ENCODE peak calls at places on chromosomes 6 and 20, in ten cellular contexts. E is psoas muscle, D is epithelial cell of esophagus, G is cardiac fibroblast, S is ascending aorta, T is fibroblast of mammary gland, C is GM06990, H is uterus, I is AG10803, Y is IMR-90. Z is an unnamed sample.

GRCh38 chr6:89258912-89259311 is 41.8 kb upstream of the GABRR1 start:
- DNase-seq in D (no peak), T (no peak), E (no peak), G (no peak), I (no peak), C (no peak), Y (no peak), H (no peak), S (no peak), Z (no peak)

GRCh38 chr20:60819511-60819910 is 432.6 kb upstream of the CDH4 start:
- DNase-seq in H (no peak), T (no peak), I (no peak), Y (no peak), G (no peak), D (no peak), E (no peak), C (no peak), S (no peak), Z (no peak)

GRCh38 chr6:122801397-122801796 is 12.3 kb downstream of the SMPDL3A start:
- DNase-seq in T (no peak), D (no peak), C (no peak), G (no peak), H (no peak), I (no peak), E (no peak), Y (no peak), S (no peak), Z (no peak)

GRCh38 chr6:11486486-11486885 is 51.1 kb upstream of the TMEM170B start:
- DNase-seq in Y (no peak), S (no peak), T (no peak), G (no peak), H (no peak), C (no peak), E (no peak), I (no peak), D (no peak), Z (no peak)

GRCh38 chr6:12818324-12818723 is 101.8 kb downstream of the PHACTR1 start:
- DNase-seq in E (no peak), C (no peak), G (no peak), D (no peak), T (no peak), H (no peak), Y (no peak), I (peak), S (no peak), Z (peak)

GRCh38 chr20:23094927-23095326 is 8.8 kb upstream of the CD93 start:
- DNase-seq in S (no peak), I (no peak), G (peak), Y (no peak), T (no peak), C (no peak), H (no peak), D (peak), E (no peak), Z (peak)

GRCh38 chr6:21679761-21680265 is 86.3 kb downstream of the SOX4 start:
- DNase-seq in I (peak), Y (peak), C (no peak), D (peak), S (no peak), E (no peak), G (peak), H (no peak), T (peak), Z (peak)

GRCh38 chr6:63635165-63635562 is 438 bp upstream of the PHF3 start:
- DNase-seq in I (no peak), Y (no peak), D (no peak), T (no peak), C (no peak), G (no peak), E (no peak), H (no peak), S (no peak), Z (peak)

GRCh38 chr6:1388081-1388926 is 1.1 kb upstream of the FOXF2 start:
- DNase-seq in G (no peak), H (no peak), D (no peak), E (no peak), T (no peak), S (no peak), C (no peak), I (no peak), Y (peak), Z (peak)

GRCh38 chr6:132405143-132405915 is 4.1 kb upstream of the MOXD1 start:
- DNase-seq in S (no peak), T (peak), C (peak), I (peak), D (peak), H (no peak), Y (peak), E (no peak), G (peak), Z (peak)

GRCh38 chr20:23143986-23144695 is 58.0 kb upstream of the CD93 start:
- DNase-seq in G (no peak), Y (no peak), D (peak), C (no peak), E (no peak), H (no peak), T (no peak), I (no peak), S (no peak), Z (no peak)

GRCh38 chr6:28947067-28947765 is 23.4 kb upstream of the TRIM27 start:
- DNase-seq in T (no peak), G (no peak), S (no peak), D (no peak), Y (no peak), H (no peak), I (no peak), E (no peak), C (no peak), Z (no peak)

GRCh38 chr6:26251354-26252081 is 113.5 kb upstream of the BTN3A2 start:
- DNase-seq in T (peak), E (no peak), G (peak), H (peak), I (peak), D (peak), Y (peak), C (peak), S (peak), Z (peak)

GRCh38 chr20:676967-677366 is 1.4 kb upstream of the SCRT2 start:
- DNase-seq in Y (no peak), C (no peak), T (no peak), G (no peak), I (no peak), H (no peak), E (no peak), S (no peak), D (no peak), Z (no peak)

GRCh38 chr20:673606-674005 is 2.0 kb downstream of the SCRT2 start:
- DNase-seq in I (no peak), Y (no peak), C (no peak), S (no peak), E (no peak), T (no peak), G (no peak), H (no peak), D (no peak), Z (no peak)

GRCh38 chr20:674936-675452 is 608 bp downstream of the SCRT2 start:
- DNase-seq in D (no peak), G (no peak), T (no peak), E (no peak), H (no peak), Y (no peak), S (no peak), I (no peak), C (no peak), Z (no peak)

GRCh38 chr20:676315-676937 is 824 bp upstream of the SCRT2 start:
- DNase-seq in Y (no peak), S (no peak), E (no peak), H (no peak), D (no peak), C (no peak), G (no peak), T (no peak), I (no peak), Z (no peak)

DNA sequence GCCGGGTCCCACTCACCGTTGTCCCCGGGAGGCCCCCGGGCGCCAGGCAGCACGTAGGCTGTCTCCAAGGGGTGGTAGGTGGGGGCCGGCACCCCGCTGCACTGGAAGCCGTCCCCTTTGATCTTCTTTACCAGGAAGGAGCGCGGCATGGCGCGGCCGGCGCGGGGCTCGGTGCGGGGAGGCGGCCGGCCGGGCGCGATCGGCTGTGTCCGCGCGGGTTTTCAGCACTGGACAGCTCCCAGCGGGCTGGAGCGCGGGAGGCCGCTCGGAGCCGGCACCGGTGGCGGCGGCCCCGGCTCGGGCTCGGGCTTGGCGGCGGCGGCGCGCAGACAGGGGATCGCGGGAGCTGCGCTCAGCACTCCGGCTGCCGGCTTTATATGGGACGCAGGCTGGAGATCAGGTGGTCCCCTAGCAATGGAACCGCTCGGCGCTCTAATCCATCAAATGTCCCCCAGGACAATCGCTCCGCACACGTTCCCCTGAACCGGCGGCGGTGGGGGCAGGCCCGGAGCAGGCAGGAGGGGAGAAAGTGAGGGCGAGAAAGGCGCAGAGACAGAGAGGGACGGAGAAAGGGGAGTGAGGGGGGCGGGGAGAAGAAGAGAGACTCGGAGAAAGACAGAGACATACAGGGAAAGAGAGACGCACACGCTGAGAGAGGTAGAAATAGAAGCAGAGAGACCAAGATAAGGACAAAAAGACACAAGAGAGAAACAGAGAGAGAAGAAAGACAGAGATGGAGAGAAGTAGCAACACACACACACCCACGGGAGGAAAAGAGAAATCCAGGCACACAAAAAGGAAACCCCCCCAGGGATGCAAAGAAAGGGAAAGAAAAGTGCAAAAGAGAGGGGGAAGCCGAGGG is at the start of gene SCRT2:
- DNase-seq in Y (peak), S (no peak), H (peak), I (peak), C (peak), E (peak), T (peak), G (peak), D (peak), Z (peak)
- H3K4me3 ChIP-seq in Y (no peak), S (peak), H (no peak), I (no peak), C (no peak), E (peak), T (no peak), G (no peak), D (no peak), Z (peak)

GRCh38 chr20:33897313-33897912 is 86.3 kb downstream of the CHMP4B start:
- DNase-seq in C (no peak), D (no peak), S (no peak), E (no peak), T (no peak), Y (no peak), I (no peak), G (no peak), H (no peak), Z (no peak)
- TF ChIP-seq CTCF in C (no peak), D (no peak), S (no peak), E (peak), T (no peak), Y (no peak), I (peak), G (no peak), H (no peak), Z (no peak)

GRCh38 chr6:41315943-41316342 is 19.5 kb upstream of the NCR2 start:
- DNase-seq in E (no peak), G (no peak), I (no peak), S (no peak), D (no peak), Y (no peak), T (no peak), H (no peak), C (no peak), Z (no peak)

GRCh38 chr6:41321183-41321582 is 14.2 kb upstream of the NCR2 start:
- DNase-seq in I (no peak), E (no peak), S (no peak), H (no peak), C (no peak), G (no peak), D (no peak), T (no peak), Y (no peak), Z (no peak)

GRCh38 chr6:41315203-41315602 is 20.2 kb upstream of the NCR2 start:
- DNase-seq in Y (no peak), T (no peak), G (no peak), H (no peak), I (no peak), S (no peak), D (no peak), E (no peak), C (no peak), Z (no peak)

DNA sequence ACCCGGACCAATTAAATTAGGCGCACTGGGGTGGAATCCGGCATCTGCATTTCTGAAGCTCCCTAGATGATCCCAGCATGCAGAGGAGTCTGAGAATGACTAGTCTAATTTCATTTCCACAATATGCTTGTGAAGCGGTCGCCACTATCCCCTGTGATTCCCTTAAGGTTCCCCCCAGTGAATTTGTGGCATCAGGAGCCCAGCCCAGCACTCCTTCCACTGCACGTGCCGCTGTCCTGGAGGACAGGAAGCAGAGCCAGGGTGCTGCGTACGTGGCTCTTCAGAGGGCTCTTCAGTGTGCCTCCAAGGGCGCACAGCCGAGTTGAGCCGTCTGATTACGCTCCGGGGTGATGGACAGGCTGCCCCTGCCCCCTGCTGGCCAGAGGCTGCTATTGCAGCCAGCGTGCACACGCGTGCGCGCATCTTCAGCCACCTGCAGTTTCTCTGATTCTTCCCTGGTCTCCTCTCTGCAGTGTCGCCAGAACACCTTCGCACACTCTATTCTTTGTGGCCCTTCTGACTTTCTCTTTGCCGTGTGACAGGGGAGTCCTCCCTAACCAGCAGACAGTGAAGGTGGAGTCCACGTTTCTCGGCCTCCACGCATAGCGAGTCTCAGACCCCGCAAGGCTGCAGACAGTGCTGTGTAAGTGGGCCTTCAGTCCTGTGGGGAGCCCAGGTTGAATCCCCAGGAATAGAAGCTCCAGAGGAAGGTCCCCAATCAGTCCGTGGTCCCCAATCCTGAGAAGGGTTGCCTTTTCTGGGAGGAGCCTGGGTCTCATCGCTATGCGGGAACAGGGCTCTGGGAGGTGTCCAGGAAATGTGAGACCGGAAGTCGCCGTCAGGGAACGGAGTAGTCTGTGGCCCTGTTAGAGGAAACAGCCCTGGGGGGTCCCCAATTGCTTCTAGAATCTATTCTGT is 16.5 kb upstream of the NCR2 start:
- DNase-seq in H (peak), Y (peak), D (peak), C (peak), G (peak), I (peak), S (no peak), T (peak), E (peak), Z (peak)
- H3K4me3 ChIP-seq in H (no peak), Y (peak), D (peak), C (peak), G (peak), I (peak), S (peak), T (no peak), E (peak), Z (peak)

GRCh38 chr20:52083627-52084232 is 107.8 kb downstream of the ZFP64 start:
- DNase-seq in Y (peak), G (peak), T (peak), S (no peak), D (peak), H (peak), I (peak), C (no peak), E (peak), Z (peak)
- TF ChIP-seq CTCF in Y (peak), G (peak), T (peak), S (peak), D (peak), H (peak), I (peak), C (peak), E (peak), Z (peak)

GRCh38 chr6:31395832-31396231 is 7.6 kb upstream of the MICA start:
- DNase-seq in Y (no peak), I (no peak), E (no peak), H (no peak), S (no peak), D (no peak), G (no peak), T (no peak), C (no peak), Z (no peak)
- H3K4me3 ChIP-seq in Y (no peak), I (no peak), E (no peak), H (no peak), S (no peak), D (no peak), G (no peak), T (no peak), C (no peak), Z (no peak)

DNA sequence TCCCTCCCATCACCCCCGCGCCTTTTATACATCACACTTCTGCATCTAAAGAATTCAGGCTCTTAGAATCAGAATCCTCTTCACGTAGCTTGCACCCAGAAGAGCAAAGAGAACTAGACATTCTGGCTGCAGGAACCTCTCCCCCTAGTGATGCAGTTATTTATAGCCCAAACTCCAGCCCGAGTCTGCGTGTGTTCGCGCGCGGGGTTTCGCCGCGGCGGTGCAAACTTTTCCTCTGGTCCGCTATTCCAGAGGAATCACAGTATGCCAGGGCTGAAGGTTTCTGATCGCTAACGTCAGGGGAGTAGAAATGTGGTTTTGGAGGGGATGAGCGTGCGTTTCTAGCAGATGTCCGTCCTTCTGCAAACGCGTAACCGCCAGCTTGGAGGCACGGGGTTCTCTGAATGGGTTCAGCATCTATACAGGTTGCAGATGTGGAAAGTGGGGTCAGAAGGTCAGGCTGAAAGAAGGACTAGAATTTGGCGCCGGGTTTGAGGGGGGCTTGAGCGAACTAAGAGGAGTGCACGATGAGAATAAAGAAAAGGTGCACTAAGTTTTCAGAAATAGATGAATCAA is 1.9 kb downstream of the EPHA7 start:
- DNase-seq in I (no peak), Y (no peak), D (no peak), S (no peak), T (no peak), G (peak), C (no peak), H (no peak), E (no peak), Z (peak)
- TF ChIP-seq CTCF in I (no peak), Y (no peak), D (no peak), S (no peak), T (no peak), G (no peak), C (no peak), H (no peak), E (no peak), Z (peak)

GRCh38 chr20:46427384-46427783 is 21.0 kb upstream of the ELMO2 start:
- DNase-seq in S (no peak), E (no peak), C (no peak), I (no peak), H (no peak), Y (no peak), G (no peak), T (no peak), D (no peak), Z (no peak)

GRCh38 chr20:46435146-46435545 is 28.7 kb upstream of the ELMO2 start:
- DNase-seq in Y (no peak), H (no peak), S (no peak), T (no peak), C (no peak), E (no peak), G (no peak), D (no peak), I (no peak), Z (no peak)

GRCh38 chr20:46433051-46433450 is 26.6 kb upstream of the ELMO2 start:
- DNase-seq in H (no peak), I (no peak), E (no peak), G (no peak), C (no peak), T (peak), D (peak), Y (no peak), S (no peak), Z (no peak)

GRCh38 chr20:46434597-46434996 is 28.2 kb upstream of the ELMO2 start:
- DNase-seq in Y (no peak), I (no peak), G (no peak), T (no peak), H (no peak), D (no peak), E (no peak), S (no peak), C (no peak), Z (no peak)

DNA sequence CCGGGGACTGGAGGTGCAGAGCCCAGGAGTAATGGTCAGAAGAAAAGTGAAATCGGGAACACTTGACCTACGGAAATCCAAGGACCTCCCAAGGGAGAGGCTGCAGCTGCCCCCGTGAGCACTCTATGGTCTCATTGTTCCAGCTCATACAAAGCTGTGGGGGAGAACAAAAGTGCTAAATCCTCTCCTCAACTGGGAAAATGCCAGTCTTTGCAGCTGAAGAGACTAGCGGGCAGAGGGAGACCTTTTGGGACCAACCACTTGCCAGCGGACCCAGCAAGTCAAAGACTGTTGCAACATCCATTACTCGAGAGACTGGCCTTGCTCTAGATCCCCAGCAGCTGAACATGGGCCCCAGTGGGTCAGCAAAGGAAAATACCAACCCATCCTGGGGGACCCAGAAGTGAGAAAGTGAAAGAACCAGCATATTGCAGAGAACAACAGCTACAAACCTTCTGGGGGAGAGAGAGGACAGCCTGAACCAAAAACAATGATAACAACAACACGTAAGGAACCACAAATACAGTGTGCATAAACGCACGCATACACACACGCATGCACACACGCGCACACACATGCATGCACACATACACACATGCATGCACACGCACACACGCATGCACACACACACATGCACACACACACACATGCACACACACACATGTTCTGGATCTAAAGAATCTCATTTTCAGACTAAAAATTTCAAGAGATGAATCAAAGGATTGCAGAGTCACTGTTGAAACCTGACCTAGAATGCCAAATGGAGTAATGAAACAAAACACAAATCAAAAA is 24.7 kb upstream of the ELMO2 start:
- DNase-seq in E (no peak), H (no peak), C (no peak), I (no peak), S (no peak), D (no peak), Y (no peak), G (no peak), T (no peak), Z (no peak)
- H3K4me3 ChIP-seq in E (no peak), H (no peak), C (no peak), I (no peak), S (no peak), D (no peak), Y (no peak), G (no peak), T (no peak), Z (no peak)

DNA sequence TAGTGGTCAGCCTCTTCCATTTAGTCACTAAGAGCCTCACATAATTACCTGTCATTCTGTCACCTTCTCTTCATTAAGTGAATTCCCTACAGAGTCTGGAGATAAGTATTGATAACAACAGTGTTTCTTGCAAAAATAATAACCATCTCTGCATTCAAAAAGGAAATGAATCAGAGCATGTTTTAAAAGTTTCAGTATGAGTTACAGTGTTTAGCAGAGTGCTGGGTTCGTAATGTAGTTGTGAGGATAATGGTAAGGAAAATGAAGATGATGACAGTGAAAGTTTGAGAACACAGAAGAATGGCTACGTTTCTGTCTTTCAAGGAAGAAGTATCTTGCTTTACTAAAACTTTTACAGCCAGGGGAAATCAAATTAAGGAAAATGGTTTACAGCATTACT is 31.3 kb downstream of the GPRC6A start:
- DNase-seq in I (no peak), S (no peak), E (no peak), G (no peak), Y (no peak), T (no peak), D (no peak), H (no peak), C (no peak), Z (no peak)
- TF ChIP-seq CTCF in I (no peak), S (no peak), E (no peak), G (no peak), Y (no peak), T (no peak), D (no peak), H (no peak), C (no peak), Z (no peak)